ENCODE peak calls at places on chromosomes 4 and X, in seven cellular contexts. F, P, B, Z, E, W and C are unnamed samples.

GRCh38 chr4:140092094-140092820 is 61.7 kb downstream of the MAML3 start:
- DNase-seq in P (no peak), F (peak), E (no peak), Z (peak), W (peak), B (no peak), C (no peak)

GRCh38 chr4:168832746-168833575 is 177.1 kb downstream of the CBR4 start:
- DNase-seq in Z (peak), E (no peak), P (no peak), W (peak), F (peak), B (no peak), C (no peak)

GRCh38 chr4:21512351-21512750 is 436.2 kb downstream of the KCNIP4 start:
- DNase-seq in Z (no peak), W (no peak), F (no peak), E (no peak), B (no peak), P (no peak), C (peak)

GRCh38 chr4:174592985-174593335 is 70.7 kb upstream of the HPGD start:
- DNase-seq in W (no peak), P (no peak), Z (no peak), F (no peak), B (no peak), E (no peak), C (no peak)

GRCh38 chr4:78518551-78518950 is 33.0 kb upstream of the ANXA3 start:
- DNase-seq in E (no peak), W (no peak), P (no peak), Z (no peak), B (no peak), F (no peak), C (no peak)

GRCh38 chrX:136310411-136310810 is 9.6 kb downstream of the ADGRG4 start:
- DNase-seq in B (no peak), Z (no peak), F (no peak), E (no peak), W (no peak), P (peak), C (no peak)

GRCh38 chr4:153274967-153275366 is 69.5 kb upstream of the MND1 start:
- DNase-seq in P (no peak), F (no peak), Z (no peak), W (no peak), E (no peak), B (no peak), C (no peak)

GRCh38 chr4:158809611-158810486 is 41.0 kb downstream of the FNIP2 start:
- DNase-seq in E (no peak), W (no peak), P (no peak), Z (no peak), F (no peak), B (no peak), C (no peak)

GRCh38 chr4:26322349-26322748 is 1.5 kb downstream of the RBPJ start:
- DNase-seq in W (no peak), E (no peak), Z (no peak), B (no peak), F (no peak), P (no peak), C (no peak)

GRCh38 chr4:183444953-183445543 is 612 bp downstream of the CDKN2AIP start:
- DNase-seq in P (no peak), Z (no peak), F (peak), B (no peak), W (peak), E (peak), C (no peak)

GRCh38 chr4:9800878-9801277 is 19.4 kb downstream of the DRD5 start:
- DNase-seq in Z (no peak), E (no peak), F (no peak), B (no peak), W (no peak), P (no peak), C (no peak)

GRCh38 chr4:48483777-48484493 is 792 bp downstream of the SLC10A4 start:
- DNase-seq in P (peak), B (no peak), W (no peak), Z (no peak), E (no peak), F (peak), C (no peak)

GRCh38 chr4:17494258-17494657 is 17.6 kb downstream of the QDPR start:
- DNase-seq in W (no peak), P (peak), Z (no peak), F (no peak), E (no peak), B (no peak), C (no peak)

GRCh38 chrX:16718824-16719333 is 533 bp upstream of the SYAP1 start:
- DNase-seq in Z (no peak), F (no peak), P (no peak), B (no peak), W (no peak), E (no peak), C (no peak)

GRCh38 chr4:38529189-38530115 is 134.5 kb upstream of the KLF3 start:
- DNase-seq in P (peak), W (no peak), B (no peak), F (peak), Z (no peak), E (peak), C (no peak)

GRCh38 chrX:34629572-34629971 is 27.5 kb downstream of the TMEM47 start:
- DNase-seq in B (no peak), P (no peak), E (no peak), Z (no peak), F (no peak), W (no peak), C (peak)

GRCh38 chrX:154428176-154429171 is at the start of gene ATP6AP1:
- DNase-seq in P (peak), F (peak), Z (peak), E (peak), B (peak), W (peak), C (peak)

GRCh38 chr4:76951333-76952033 is 1.9 kb downstream of the SEPTIN11 start:
- DNase-seq in Z (no peak), B (no peak), P (no peak), F (no peak), W (no peak), E (no peak), C (no peak)

GRCh38 chr4:76950052-76950845 is 697 bp downstream of the SEPTIN11 start:
- DNase-seq in E (peak), Z (no peak), B (peak), W (peak), F (peak), P (peak), C (no peak)

GRCh38 chr4:76950846-76951321 is 1.3 kb downstream of the SEPTIN11 start:
- DNase-seq in F (no peak), E (no peak), B (no peak), P (no peak), W (no peak), Z (no peak), C (no peak)

GRCh38 chr4:76948441-76949292 is 885 bp upstream of the SEPTIN11 start:
- DNase-seq in Z (peak), B (peak), E (peak), P (peak), F (peak), W (peak), C (no peak)

GRCh38 chr4:76949293-76950051 is at the start of gene SEPTIN11:
- DNase-seq in P (peak), Z (peak), B (peak), W (peak), E (peak), F (peak), C (peak)
- TF ChIP-seq POLR2AphosphoS5 in P (peak), Z (peak), B (peak), W (peak), E (peak), F (peak), C (peak)

GRCh38 chr4:82421796-82422560 is 8.3 kb downstream of the HNRNPDL start:
- DNase-seq in F (no peak), W (no peak), B (no peak), P (no peak), E (no peak), Z (no peak), C (no peak)
- TF ChIP-seq POLR2AphosphoS5 in F (no peak), W (no peak), B (peak), P (peak), E (peak), Z (no peak), C (peak)

DNA sequence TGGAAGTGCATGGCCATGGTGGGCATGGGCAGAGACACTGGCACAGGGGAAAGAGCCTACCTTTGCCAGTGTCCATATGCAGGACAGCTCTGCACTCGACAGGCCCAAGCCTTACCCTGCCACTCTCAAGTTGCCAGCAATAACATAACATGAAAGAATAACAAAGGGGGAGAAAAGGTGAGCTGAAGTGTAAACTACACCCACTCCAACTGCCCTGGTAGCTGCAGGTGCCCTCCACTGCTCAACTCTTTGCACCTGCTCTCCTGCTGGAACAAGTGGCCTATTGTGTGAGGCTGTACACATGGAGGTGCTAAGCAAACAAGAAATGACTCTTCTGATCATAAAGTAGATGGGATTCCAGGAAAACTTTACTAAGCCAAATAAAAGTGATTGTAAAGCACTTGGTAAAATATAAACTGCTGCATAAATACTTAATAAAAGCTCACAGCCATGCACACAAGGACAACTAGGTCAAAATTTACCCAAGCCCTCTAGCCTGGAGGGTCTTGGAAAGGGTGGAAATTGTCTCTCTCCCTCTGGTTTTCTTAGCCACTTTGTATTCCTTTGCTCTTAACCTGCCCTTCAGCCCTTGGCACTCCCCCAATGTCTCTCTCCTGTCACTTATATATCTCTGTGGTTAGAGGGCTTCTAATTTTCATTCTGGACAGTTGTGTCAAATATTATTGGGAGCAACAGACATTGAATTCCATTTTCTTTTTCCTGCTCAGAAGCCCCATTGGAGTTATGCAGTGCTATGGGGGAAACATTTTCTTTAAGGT is 261.2 kb upstream of the GPC4 start:
- DNase-seq in P (no peak), Z (no peak), W (no peak), B (peak), F (no peak), E (no peak), C (no peak)
- TF ChIP-seq POLR2AphosphoS5 in P (no peak), Z (no peak), W (no peak), B (no peak), F (no peak), E (no peak), C (no peak)

GRCh38 chrX:13064599-13065143 is 20.3 kb upstream of the FAM9C start:
- DNase-seq in Z (no peak), E (no peak), P (no peak), F (no peak), W (no peak), B (no peak), C (no peak)
- TF ChIP-seq POLR2AphosphoS5 in Z (peak), E (no peak), P (no peak), F (no peak), W (no peak), B (no peak), C (no peak)